ENCODE peak calls at places on chromosomes 2 and 18, in seven cellular contexts. O is HS-5; S is C1 segment of cervical spinal cord; T is stimulated activated CD4-positive, alpha-beta T cell treated with anti-CD3 and anti-CD28 coated beads, Interleukin-4, amount 100 ng/mL, for 1 hour; P is nephron progenitor cell; Y is activated CD4-positive, alpha-beta T cell treated with anti-CD3 and anti-CD28 coated beads for 48 hours; U is epithelial cell of esophagus. L is an unnamed sample.
A peak's percentile ranks its signal among the peaks of the same experiment; 100 is the strongest.

GRCh38 chr2:68730828-68731227 is 3.8 kb upstream of the ARHGAP25 start:
- DNase-seq in O (no peak), S (no peak), T (no peak), P (no peak), Y (no peak), U (peak; percentile 90), L (no peak)

GRCh38 chr2:104790100-104790811 is 63.7 kb upstream of the POU3F3 start:
- DNase-seq in O (no peak), S (peak; percentile 51), T (no peak), P (peak; percentile 66), Y (no peak), U (no peak), L (no peak)

GRCh38 chr18:63099848-63100625 is 219.5 kb downstream of the BCL2 start:
- DNase-seq in O (no peak), S (no peak), T (no peak), P (no peak), Y (no peak), U (no peak), L (no peak)

GRCh38 chr2:144513388-144514100 is 6.4 kb downstream of the ZEB2 start:
- DNase-seq in O (no peak), S (no peak), T (no peak), P (no peak), Y (no peak), U (no peak), L (no peak)

GRCh38 chr2:42569883-42570282 is 1.5 kb downstream of the MTA3 start:
- DNase-seq in O (no peak), S (no peak), T (no peak), P (no peak), Y (no peak), U (no peak), L (no peak)

GRCh38 chr2:26660363-26660962 is 19.3 kb upstream of the CIB4 start:
- DNase-seq in O (no peak), S (no peak), T (no peak), P (no peak), Y (no peak), U (no peak), L (no peak)

GRCh38 chr2:157160131-157160530 is 97.4 kb upstream of the GALNT5 start:
- DNase-seq in O (no peak), S (no peak), T (no peak), P (no peak), Y (no peak), U (no peak), L (no peak)

GRCh38 chr2:131394147-131394931 is 30.4 kb upstream of the RAB6D start:
- DNase-seq in O (no peak), S (no peak), T (no peak), P (peak; percentile 59), Y (peak; percentile 46), U (no peak), L (no peak)

GRCh38 chr2:229931241-229931640 is 8.9 kb downstream of the FBXO36 start:
- DNase-seq in O (no peak), S (no peak), T (no peak), P (no peak), Y (no peak), U (peak; percentile 43), L (no peak)

GRCh38 chr2:48424866-48425265 is 105.1 kb upstream of the STON1 start:
- DNase-seq in O (no peak), S (no peak), T (no peak), P (no peak), Y (no peak), U (no peak), L (no peak)

GRCh38 chr2:108401800-108402199 is 24.0 kb downstream of the SULT1C4 start:
- DNase-seq in O (no peak), S (no peak), T (no peak), P (no peak), Y (no peak), U (no peak), L (no peak)

GRCh38 chr2:137115081-137115713 is 349.9 kb downstream of the THSD7B start:
- DNase-seq in O (no peak), S (no peak), T (no peak), P (no peak), Y (no peak), U (no peak), L (no peak)

GRCh38 chr2:195343540-195343939 is 313.5 kb upstream of the SLC39A10 start:
- DNase-seq in O (no peak), S (no peak), T (no peak), P (no peak), Y (no peak), U (no peak), L (no peak)

GRCh38 chr2:174125151-174125550 is 123.2 kb downstream of the OLA1 start:
- DNase-seq in O (no peak), S (no peak), T (no peak), P (no peak), Y (no peak), U (no peak), L (no peak)

GRCh38 chr2:232757905-232758304 is 18.5 kb downstream of the KCNJ13 start:
- DNase-seq in O (no peak), S (no peak), T (no peak), P (no peak), Y (no peak), U (no peak), L (no peak)

GRCh38 chr2:10414000-10414451 is 34.1 kb downstream of the ODC1 start:
- DNase-seq in O (no peak), S (no peak), T (no peak), P (no peak), Y (peak; percentile 30), U (peak; percentile 70), L (no peak)

GRCh38 chr18:5416112-5416511 is 120.6 kb upstream of the ZBTB14 start:
- DNase-seq in O (no peak), S (no peak), T (no peak), P (no peak), Y (no peak), U (no peak), L (no peak)

GRCh38 chr2:18522484-18523146 is 37.8 kb downstream of the RDH14 start:
- DNase-seq in O (no peak), S (no peak), T (no peak), P (no peak), Y (no peak), U (peak; percentile 46), L (no peak)

GRCh38 chr2:45554073-45554742 is 56.9 kb downstream of the SRBD1 start:
- DNase-seq in O (no peak), S (no peak), T (no peak), P (no peak), Y (no peak), U (no peak), L (no peak)

GRCh38 chr2:239433777-239434396 is 33.1 kb upstream of the HDAC4 start:
- DNase-seq in O (peak; percentile 80), S (no peak), T (no peak), P (no peak), Y (peak; percentile 36), U (peak; percentile 23), L (peak; percentile 30)

GRCh38 chr2:19775838-19776237 is 125.9 kb downstream of the TTC32 start:
- DNase-seq in O (no peak), S (no peak), T (no peak), P (no peak), Y (no peak), U (peak; percentile 36), L (no peak)

GRCh38 chr2:33298233-33298632 is 178.2 kb upstream of the RASGRP3 start:
- DNase-seq in O (no peak), S (no peak), T (no peak), P (no peak), Y (no peak), U (peak; percentile 63), L (no peak)